ENCODE peak calls at places on chromosomes 3 and 15, in four cellular contexts. L, F, P and A are unnamed samples.

GRCh38 chr15:96312641-96313335 is 17.7 kb upstream of the NR2F2 start:
- DNase-seq in L (no peak), F (no peak), P (no peak), A (no peak)

GRCh38 chr15:87537295-87537694 is 719.2 kb downstream of the NTRK3 start:
- DNase-seq in L (no peak), F (no peak), P (no peak), A (no peak)

GRCh38 chr15:52772766-52773165 is 17.4 kb downstream of the ONECUT1 start:
- DNase-seq in L (no peak), F (no peak), P (no peak), A (no peak)

GRCh38 chr3:51722362-51722761 is 15.5 kb downstream of the GRM2 start:
- DNase-seq in L (no peak), F (no peak), P (no peak), A (no peak)

GRCh38 chr3:73235768-73236167 is 174.3 kb downstream of the EBLN2 start:
- DNase-seq in L (no peak), F (no peak), P (no peak), A (no peak)

GRCh38 chr3:112785321-112786001 is 61.2 kb downstream of the CD200R1L start:
- DNase-seq in L (no peak), F (no peak), P (no peak), A (no peak)

GRCh38 chr3:112293368-112294321 is at the start of gene SLC9C1:
- DNase-seq in L (peak), F (peak), P (no peak), A (peak)

GRCh38 chr3:192750201-192750600 is 22.9 kb upstream of the FGF12 start:
- DNase-seq in L (no peak), F (no peak), P (no peak), A (no peak)

GRCh38 chr15:66707310-66708160 is 5.5 kb downstream of the SMAD6 start:
- DNase-seq in L (peak), F (peak), P (peak), A (peak)

DNA sequence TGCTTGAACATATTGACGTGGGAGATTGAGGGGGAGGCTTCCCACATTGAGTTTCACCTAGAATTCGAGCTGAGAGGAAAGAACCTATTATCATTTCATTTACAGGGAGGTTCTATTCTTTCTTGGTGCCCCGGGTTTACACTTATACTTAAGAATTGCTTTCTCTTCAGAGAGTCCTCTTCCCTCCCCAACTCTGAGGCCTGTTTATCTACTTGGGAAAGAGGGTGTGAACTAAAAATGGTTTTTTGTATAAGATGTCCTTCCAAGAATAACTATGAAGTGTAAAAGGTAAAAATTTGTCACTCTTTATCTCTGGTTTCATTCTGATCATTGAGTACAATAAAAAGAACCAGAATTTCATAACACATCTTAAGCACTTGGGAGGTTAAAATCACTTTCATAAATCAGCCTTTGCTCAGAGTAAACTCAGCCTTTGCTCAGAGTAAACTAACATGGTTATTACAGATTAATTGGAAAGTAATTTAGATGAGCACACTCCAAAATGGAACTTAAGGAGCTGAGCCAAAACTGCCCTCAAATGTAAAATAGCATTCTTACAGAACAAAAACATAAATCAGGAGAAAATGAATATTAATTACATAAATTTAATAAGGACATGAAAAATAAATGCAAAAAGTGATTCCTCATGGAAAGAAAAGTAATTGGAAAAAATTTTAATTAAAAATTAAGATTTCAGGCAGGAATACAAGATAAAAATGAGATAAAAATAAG is 75.2 kb downstream of the GADL1 start:
- DNase-seq in L (no peak), F (no peak), P (no peak), A (no peak)
- TF ChIP-seq CTCF in L (no peak), F (no peak), P (no peak), A (no peak)

DNA sequence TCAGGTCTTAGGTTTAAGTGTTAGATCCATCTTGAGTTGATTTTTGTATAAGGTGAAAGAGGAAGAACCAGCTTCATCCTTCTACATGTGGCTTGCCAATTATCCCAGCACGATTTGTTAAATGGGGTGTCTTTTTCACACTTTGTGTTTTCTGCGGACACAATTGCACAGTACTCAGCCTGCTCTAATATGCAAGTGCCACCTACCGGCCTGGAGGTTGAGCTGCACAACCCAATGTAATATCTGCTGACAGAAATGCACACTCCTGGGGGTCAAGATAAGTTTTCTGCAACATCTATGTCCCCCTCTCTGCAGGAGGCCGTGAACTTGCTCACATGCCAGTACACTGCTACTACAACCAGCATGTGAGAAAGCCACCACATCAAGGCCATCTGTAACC is 791.9 kb upstream of the ROBO1 start:
- DNase-seq in L (no peak), F (no peak), P (no peak), A (no peak)
- TF ChIP-seq CTCF in L (no peak), F (no peak), P (no peak), A (no peak)

GRCh38 chr3:49700014-49700413 is 10.7 kb downstream of the RNF123 start:
- DNase-seq in L (no peak), F (no peak), P (no peak), A (no peak)

GRCh38 chr3:49699281-49699723 is 9.9 kb downstream of the RNF123 start:
- DNase-seq in L (no peak), F (no peak), P (no peak), A (no peak)

GRCh38 chr3:49702672-49703071 is 13.3 kb downstream of the RNF123 start:
- DNase-seq in L (no peak), F (no peak), P (no peak), A (no peak)

GRCh38 chr3:49701388-49702077 is 12.2 kb downstream of the RNF123 start:
- DNase-seq in L (no peak), F (peak), P (no peak), A (peak)

DNA sequence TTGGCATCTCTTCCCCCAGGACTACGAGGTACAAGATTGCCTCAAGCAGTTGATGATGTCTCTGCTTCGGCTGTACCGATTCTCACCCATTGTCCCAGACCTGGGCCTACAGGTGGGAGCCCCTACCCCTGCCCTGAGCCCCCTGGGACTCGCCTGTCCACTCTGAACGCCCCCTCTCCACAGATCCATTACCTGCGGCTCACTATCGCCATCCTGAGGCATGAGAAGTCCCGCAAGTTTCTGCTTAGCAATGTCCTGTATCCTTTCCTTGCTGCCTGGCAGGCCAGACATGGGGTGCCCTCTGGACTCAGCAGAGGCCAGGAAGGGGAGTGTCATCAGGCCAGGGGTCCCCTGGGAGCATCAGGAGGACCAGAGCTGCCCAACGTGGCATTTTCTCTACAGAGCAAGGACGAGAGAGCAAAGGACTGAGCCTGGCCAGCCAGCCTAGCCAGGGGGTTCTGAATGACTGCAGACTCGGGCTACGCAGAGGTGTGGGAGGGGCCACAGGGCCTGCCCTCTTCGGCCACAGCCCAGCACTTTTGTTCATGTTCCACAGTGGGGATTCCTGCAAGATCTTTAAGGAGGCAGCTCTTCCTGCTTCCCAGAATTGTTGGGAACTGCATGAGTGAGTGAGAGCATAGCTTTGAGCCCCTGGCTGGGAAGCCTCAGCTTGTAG is 11.2 kb downstream of the RNF123 start:
- DNase-seq in L (no peak), F (no peak), P (no peak), A (no peak)
- TF ChIP-seq CTCF in L (no peak), F (peak), P (no peak), A (no peak)

GRCh38 chr3:184005981-184006507 is 11.6 kb downstream of the ABCC5 start:
- DNase-seq in L (no peak), F (peak), P (peak), A (no peak)

GRCh38 chr3:184003187-184003967 is 14.3 kb downstream of the ABCC5 start:
- DNase-seq in L (no peak), F (no peak), P (no peak), A (no peak)

GRCh38 chr3:184004483-184004882 is 13.2 kb downstream of the ABCC5 start:
- DNase-seq in L (no peak), F (no peak), P (no peak), A (no peak)

GRCh38 chr3:184001761-184002160 is 15.9 kb downstream of the ABCC5 start:
- DNase-seq in L (no peak), F (no peak), P (no peak), A (no peak)

DNA sequence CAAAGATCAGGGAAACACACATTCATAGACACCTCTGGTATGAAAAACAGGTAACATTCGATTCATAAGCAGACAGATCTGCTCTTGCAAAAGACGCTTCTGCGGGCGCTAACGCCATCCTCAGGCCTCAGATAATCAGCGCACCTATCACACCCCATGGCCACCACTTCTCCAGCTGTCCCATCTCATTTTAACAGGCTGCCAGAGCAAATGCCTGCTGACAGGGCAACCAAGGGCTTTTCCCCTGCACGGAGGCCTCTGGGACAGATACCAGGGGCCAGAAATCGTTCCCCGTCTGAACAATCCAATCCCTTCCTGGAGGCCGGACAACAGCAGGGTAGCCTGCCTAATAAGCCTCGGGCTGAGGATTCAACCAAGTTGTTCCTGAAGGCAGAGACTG is 15.2 kb downstream of the ABCC5 start:
- DNase-seq in L (no peak), F (no peak), P (no peak), A (no peak)
- TF ChIP-seq CTCF in L (no peak), F (peak), P (no peak), A (no peak)

GRCh38 chr3:54965746-54966145 is 37.9 kb upstream of the LRTM1 start:
- DNase-seq in L (no peak), F (no peak), P (no peak), A (no peak)
- TF ChIP-seq CTCF in L (no peak), F (no peak), P (no peak), A (no peak)

GRCh38 chr15:43218908-43219706 is 1.7 kb downstream of the EPB42 start:
- DNase-seq in L (no peak), F (peak), P (no peak), A (peak)
- TF ChIP-seq CTCF in L (no peak), F (peak), P (peak), A (peak)

DNA sequence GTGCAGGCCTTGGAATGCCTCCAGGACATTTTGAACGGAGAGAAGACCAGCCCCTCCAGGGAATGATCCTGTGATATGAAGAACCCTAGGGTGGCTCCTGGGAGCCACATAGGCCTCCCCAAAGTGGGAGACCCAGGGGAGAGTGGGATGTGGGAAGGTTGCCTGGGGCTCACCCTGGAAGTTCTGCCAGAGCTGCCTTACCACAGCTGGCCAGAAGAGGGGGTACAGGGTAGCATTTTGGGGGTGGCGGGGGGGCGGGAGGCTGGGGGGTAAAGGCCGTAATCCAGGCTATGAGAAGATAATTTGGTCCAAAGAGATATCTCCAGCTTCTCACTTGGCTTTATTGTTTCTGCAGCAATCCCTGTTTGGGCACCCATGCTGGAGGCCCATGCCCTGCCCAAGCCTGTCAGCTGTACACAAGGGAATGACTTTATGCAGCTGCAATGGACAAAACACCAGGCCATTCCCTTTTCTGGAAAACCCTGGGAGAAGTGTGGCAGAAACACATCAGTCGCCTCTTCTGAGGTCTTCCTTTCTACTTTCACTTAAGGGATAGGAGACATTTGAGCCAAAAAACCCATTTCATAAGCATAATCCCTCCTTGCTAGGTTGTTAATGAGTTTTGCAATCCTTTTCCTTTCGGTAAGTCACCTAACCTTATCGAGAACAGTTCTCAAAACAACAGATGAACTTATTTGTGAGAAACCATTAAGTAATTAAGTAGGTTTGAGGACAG is 11.0 kb upstream of the MUSTN1 start:
- DNase-seq in L (no peak), F (peak), P (no peak), A (peak)
- TF ChIP-seq CTCF in L (peak), F (peak), P (no peak), A (no peak)

GRCh38 chr3:86562095-86562494 is 428.9 kb downstream of the VGLL3 start:
- DNase-seq in L (no peak), F (no peak), P (no peak), A (no peak)

GRCh38 chr3:86563358-86563970 is 427.5 kb downstream of the VGLL3 start:
- DNase-seq in L (no peak), F (no peak), P (no peak), A (peak)
- TF ChIP-seq CTCF in L (no peak), F (peak), P (peak), A (peak)